ENCODE peak calls at places on chromosomes 11 and 22, in five cellular contexts. One of them, this sample, is unnamed.
A peak's percentile ranks its signal among the peaks of the same experiment; 100 is the strongest.

GRCh38 chr11:111307472-111308108 is 9.2 kb downstream of the POU2AF3 start:
- DNase-seq in lower lobe of right lung: no peak
- DNase-seq in GM13976: no peak
- DNase-seq in pancreas: no peak
- DNase-seq in B cell: no peak
- DNase-seq in this sample: no peak

GRCh38 chr22:37640591-37641250 is 1.3 kb downstream of the SH3BP1 start:
- DNase-seq in lower lobe of right lung: no peak
- DNase-seq in B cell: no peak
- DNase-seq in pancreas: no peak
- DNase-seq in GM13976: no peak
- DNase-seq in this sample: no peak

GRCh38 chr11:75576445-75577049 is 14.5 kb downstream of the SERPINH1 start:
- DNase-seq in lower lobe of right lung: peak; percentile 88
- DNase-seq in B cell: peak; percentile 84
- DNase-seq in GM13976: peak; percentile 70
- DNase-seq in pancreas: no peak
- DNase-seq in this sample: peak; percentile 68

GRCh38 chr11:78211565-78211964 is 22.8 kb downstream of the USP35 start:
- DNase-seq in lower lobe of right lung: no peak
- DNase-seq in GM13976: no peak
- DNase-seq in pancreas: no peak
- DNase-seq in B cell: no peak
- DNase-seq in this sample: no peak

GRCh38 chr11:68392822-68393221 is 67.7 kb upstream of the PPP6R3 start:
- DNase-seq in GM13976: no peak
- DNase-seq in B cell: no peak
- DNase-seq in pancreas: no peak
- DNase-seq in lower lobe of right lung: no peak
- DNase-seq in this sample: no peak

GRCh38 chr11:742571-743201 is 4.6 kb upstream of the TALDO1 start:
- DNase-seq in lower lobe of right lung: no peak
- DNase-seq in B cell: no peak
- DNase-seq in GM13976: no peak
- DNase-seq in pancreas: no peak
- DNase-seq in this sample: no peak

GRCh38 chr11:41996558-41996957 is 537.1 kb upstream of the LRRC4C start:
- DNase-seq in lower lobe of right lung: no peak
- DNase-seq in pancreas: no peak
- DNase-seq in B cell: no peak
- DNase-seq in GM13976: no peak
- DNase-seq in this sample: no peak

GRCh38 chr11:2881974-2882362 is 3.6 kb downstream of the CDKN1C start:
- DNase-seq in pancreas: peak; percentile 54
- DNase-seq in B cell: no peak
- DNase-seq in lower lobe of right lung: no peak
- DNase-seq in GM13976: no peak
- DNase-seq in this sample: no peak

GRCh38 chr11:1837171-1838076 is 1.4 kb upstream of the TNNI2 start:
- DNase-seq in pancreas: peak; percentile 82
- DNase-seq in B cell: peak; percentile 90
- DNase-seq in GM13976: peak; percentile 94
- DNase-seq in lower lobe of right lung: peak; percentile 74
- DNase-seq in this sample: peak; percentile 95

GRCh38 chr11:19953342-19953741 is 206.9 kb downstream of the DBX1 start:
- DNase-seq in lower lobe of right lung: no peak
- DNase-seq in GM13976: no peak
- DNase-seq in pancreas: no peak
- DNase-seq in B cell: no peak
- DNase-seq in this sample: no peak

GRCh38 chr22:50517495-50518260 is 7.7 kb downstream of the SCO2 start:
- DNase-seq in GM13976: no peak
- DNase-seq in B cell: no peak
- DNase-seq in lower lobe of right lung: no peak
- DNase-seq in pancreas: no peak
- DNase-seq in this sample: no peak

GRCh38 chr11:134481135-134481534 is 69.1 kb upstream of the B3GAT1 start:
- DNase-seq in lower lobe of right lung: no peak
- DNase-seq in B cell: no peak
- DNase-seq in GM13976: no peak
- DNase-seq in pancreas: no peak
- DNase-seq in this sample: no peak

GRCh38 chr22:36409911-36410756 is 22.4 kb upstream of the MYH9 start:
- DNase-seq in B cell: peak; percentile 80
- DNase-seq in lower lobe of right lung: peak; percentile 96
- DNase-seq in pancreas: peak; percentile 92
- DNase-seq in GM13976: peak; percentile 84
- DNase-seq in this sample: peak; percentile 74
- TF ChIP-seq CTCF in B cell: no peak
- TF ChIP-seq CTCF in lower lobe of right lung: no peak
- TF ChIP-seq CTCF in pancreas: peak; percentile 33
- TF ChIP-seq CTCF in GM13976: no peak
- TF ChIP-seq CTCF in this sample: no peak

DNA sequence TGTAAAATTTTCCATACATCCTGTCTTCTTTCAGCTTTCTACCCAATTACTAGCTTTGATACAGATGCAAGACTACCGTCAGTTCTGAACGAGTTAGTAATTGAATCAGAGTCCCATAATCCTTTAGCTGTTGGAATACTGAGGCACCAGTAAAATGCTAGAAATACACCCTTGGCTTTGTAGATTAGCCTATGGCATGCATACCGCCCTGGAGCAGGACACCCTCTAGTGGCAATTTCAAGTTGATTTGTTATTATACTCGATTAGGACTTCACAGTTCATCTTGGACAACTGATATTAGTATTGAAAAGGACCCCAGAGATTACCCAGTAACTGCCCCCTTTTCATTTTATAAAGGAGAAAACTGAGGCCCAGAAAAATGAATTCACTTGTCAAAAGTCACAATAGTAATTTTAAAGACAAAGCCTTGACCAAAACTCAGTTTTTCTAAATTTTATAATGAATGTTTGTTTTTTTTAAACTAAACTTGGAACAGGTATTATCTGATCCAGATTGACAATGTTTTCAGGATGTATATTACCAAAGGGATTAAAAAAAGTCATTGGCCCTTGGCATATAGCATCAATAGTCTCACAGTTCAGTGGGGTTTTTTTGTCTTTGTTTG is 72.6 kb downstream of the HIPK3 start:
- DNase-seq in GM13976: peak; percentile 38
- DNase-seq in lower lobe of right lung: no peak
- DNase-seq in pancreas: no peak
- DNase-seq in B cell: peak; percentile 61
- DNase-seq in this sample: peak; percentile 38
- TF ChIP-seq CTCF in GM13976: peak; percentile 32
- TF ChIP-seq CTCF in lower lobe of right lung: peak; percentile 53
- TF ChIP-seq CTCF in pancreas: peak; percentile 37
- TF ChIP-seq CTCF in B cell: peak; percentile 81
- TF ChIP-seq CTCF in this sample: peak; percentile 44

GRCh38 chr11:65329944-65330403 is 3.7 kb upstream of the DPF2 start:
- DNase-seq in pancreas: peak; percentile 76
- DNase-seq in lower lobe of right lung: peak; percentile 76
- DNase-seq in GM13976: peak; percentile 72
- DNase-seq in B cell: peak; percentile 91
- DNase-seq in this sample: peak; percentile 81
- TF ChIP-seq CTCF in pancreas: peak; percentile 78
- TF ChIP-seq CTCF in lower lobe of right lung: peak; percentile 84
- TF ChIP-seq CTCF in GM13976: peak; percentile 61
- TF ChIP-seq CTCF in B cell: peak; percentile 86
- TF ChIP-seq CTCF in this sample: peak; percentile 64

DNA sequence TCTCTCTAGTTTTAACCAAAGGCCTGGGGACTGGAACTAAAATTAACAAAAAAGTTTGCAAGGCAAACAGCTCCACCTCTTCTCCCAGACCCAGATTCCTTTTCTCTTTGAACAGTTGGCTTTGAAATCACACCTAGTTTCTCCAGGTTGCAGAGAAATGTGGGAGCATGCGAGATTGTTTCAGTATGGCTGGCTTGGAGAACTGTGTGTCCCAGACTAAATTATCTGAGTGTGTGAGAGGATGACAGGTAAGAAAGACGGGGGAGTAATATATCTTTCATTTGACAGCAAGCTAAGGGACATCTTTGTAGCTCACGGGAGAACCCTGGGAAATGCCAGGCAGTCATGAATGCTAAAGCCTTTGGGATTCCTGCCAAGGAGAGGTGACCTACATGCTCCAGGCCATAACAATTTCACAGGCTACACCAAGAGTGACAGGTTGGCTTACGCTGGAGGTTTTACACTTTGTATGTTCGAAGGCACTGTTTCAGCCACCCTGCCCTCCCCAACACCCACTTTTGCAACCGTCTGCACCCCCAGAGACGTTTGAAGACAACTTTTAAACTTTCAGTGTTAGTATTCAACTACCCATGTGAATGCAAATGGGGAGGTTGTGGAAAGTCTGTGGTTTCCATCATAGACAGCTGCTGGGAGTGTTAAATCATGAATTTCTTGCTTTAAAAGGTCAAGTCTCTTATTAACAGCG is 109.3 kb upstream of the SNX19 start:
- DNase-seq in pancreas: no peak
- DNase-seq in GM13976: no peak
- DNase-seq in lower lobe of right lung: no peak
- DNase-seq in B cell: no peak
- DNase-seq in this sample: peak; percentile 13
- TF ChIP-seq CTCF in pancreas: no peak
- TF ChIP-seq CTCF in GM13976: no peak
- TF ChIP-seq CTCF in lower lobe of right lung: no peak
- TF ChIP-seq CTCF in B cell: no peak
- TF ChIP-seq CTCF in this sample: no peak

GRCh38 chr22:41366323-41367014 is 15.3 kb upstream of the TEF start:
- DNase-seq in lower lobe of right lung: no peak
- DNase-seq in B cell: no peak
- DNase-seq in pancreas: no peak
- DNase-seq in GM13976: no peak
- DNase-seq in this sample: no peak

GRCh38 chr22:41368543-41368817 is 13.3 kb upstream of the TEF start:
- DNase-seq in lower lobe of right lung: no peak
- DNase-seq in B cell: no peak
- DNase-seq in GM13976: no peak
- DNase-seq in pancreas: no peak
- DNase-seq in this sample: no peak

GRCh38 chr22:41367680-41368542 is 13.8 kb upstream of the TEF start:
- DNase-seq in B cell: no peak
- DNase-seq in GM13976: no peak
- DNase-seq in lower lobe of right lung: peak; percentile 80
- DNase-seq in pancreas: peak; percentile 69
- DNase-seq in this sample: no peak

GRCh38 chr22:41365425-41365824 is 16.3 kb upstream of the TEF start:
- DNase-seq in GM13976: no peak
- DNase-seq in B cell: no peak
- DNase-seq in pancreas: no peak
- DNase-seq in lower lobe of right lung: no peak
- DNase-seq in this sample: no peak

GRCh38 chr22:41367039-41367679 is 14.6 kb upstream of the TEF start:
- DNase-seq in GM13976: peak; percentile 59
- DNase-seq in lower lobe of right lung: peak; percentile 97
- DNase-seq in B cell: no peak
- DNase-seq in pancreas: peak; percentile 100
- DNase-seq in this sample: no peak
- TF ChIP-seq CTCF in GM13976: no peak
- TF ChIP-seq CTCF in lower lobe of right lung: peak; percentile 39
- TF ChIP-seq CTCF in B cell: no peak
- TF ChIP-seq CTCF in pancreas: no peak
- TF ChIP-seq CTCF in this sample: no peak

DNA sequence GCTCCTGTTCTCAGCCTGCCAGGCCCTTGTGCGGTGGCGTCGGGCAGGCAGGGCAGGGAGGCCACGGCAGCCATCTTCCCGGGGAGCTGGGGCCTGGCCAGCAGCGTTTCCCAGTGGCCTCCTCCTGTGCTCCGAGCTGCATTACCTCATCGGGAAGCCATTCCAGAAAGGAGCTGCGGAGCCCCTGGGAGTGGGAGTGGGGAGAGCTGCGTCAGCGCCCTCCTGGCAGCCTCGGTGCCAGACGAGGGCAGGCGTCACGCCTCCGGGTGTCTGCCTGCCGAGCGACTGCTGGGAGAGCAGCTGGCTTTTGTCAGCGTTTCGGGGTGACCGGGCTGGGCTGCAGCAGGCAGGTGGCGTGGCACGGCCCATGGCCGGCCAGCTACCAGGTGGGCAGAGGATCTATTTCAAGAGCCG is 30.9 kb upstream of the WNT7B start:
- DNase-seq in pancreas: peak; percentile 69
- DNase-seq in lower lobe of right lung: peak; percentile 69
- DNase-seq in GM13976: no peak
- DNase-seq in B cell: no peak
- DNase-seq in this sample: no peak
- TF ChIP-seq CTCF in pancreas: no peak
- TF ChIP-seq CTCF in lower lobe of right lung: no peak
- TF ChIP-seq CTCF in GM13976: no peak
- TF ChIP-seq CTCF in B cell: no peak
- TF ChIP-seq CTCF in this sample: no peak

DNA sequence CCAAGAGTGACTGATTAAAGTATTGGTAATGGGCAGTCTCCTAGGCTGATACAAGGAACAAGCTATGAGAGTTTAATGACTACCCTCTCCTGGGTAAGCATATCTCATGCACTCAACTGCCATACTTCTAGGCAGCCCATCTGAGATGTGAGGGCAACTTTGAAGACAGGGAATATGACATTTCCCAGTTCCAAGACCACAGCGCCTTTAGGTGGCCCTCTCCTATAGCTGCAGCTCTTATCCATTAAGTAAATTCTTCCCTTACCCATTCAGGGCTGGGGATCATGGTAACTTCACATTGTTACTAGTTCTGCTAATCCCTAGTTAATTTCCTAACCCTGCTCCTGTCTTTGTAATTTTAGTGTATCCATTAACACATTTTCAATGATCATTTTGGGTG is 157.3 kb upstream of the CTSC start:
- DNase-seq in pancreas: no peak
- DNase-seq in GM13976: no peak
- DNase-seq in B cell: no peak
- DNase-seq in lower lobe of right lung: no peak
- DNase-seq in this sample: no peak
- TF ChIP-seq CTCF in pancreas: no peak
- TF ChIP-seq CTCF in GM13976: no peak
- TF ChIP-seq CTCF in B cell: no peak
- TF ChIP-seq CTCF in lower lobe of right lung: no peak
- TF ChIP-seq CTCF in this sample: no peak

GRCh38 chr22:43008921-43009320 is 6.0 kb downstream of the PACSIN2 start:
- DNase-seq in B cell: no peak
- DNase-seq in lower lobe of right lung: peak; percentile 19
- DNase-seq in pancreas: no peak
- DNase-seq in GM13976: no peak
- DNase-seq in this sample: no peak
- TF ChIP-seq CTCF in B cell: no peak
- TF ChIP-seq CTCF in lower lobe of right lung: no peak
- TF ChIP-seq CTCF in pancreas: no peak
- TF ChIP-seq CTCF in GM13976: no peak
- TF ChIP-seq CTCF in this sample: no peak

GRCh38 chr11:121385693-121386092 is 66.4 kb upstream of the SORL1 start:
- DNase-seq in pancreas: no peak
- DNase-seq in B cell: no peak
- DNase-seq in lower lobe of right lung: no peak
- DNase-seq in GM13976: no peak
- DNase-seq in this sample: no peak

GRCh38 chr11:121394785-121395184 is 57.3 kb upstream of the SORL1 start:
- DNase-seq in B cell: no peak
- DNase-seq in GM13976: no peak
- DNase-seq in lower lobe of right lung: no peak
- DNase-seq in pancreas: no peak
- DNase-seq in this sample: no peak

GRCh38 chr11:121391914-121392313 is 60.2 kb upstream of the SORL1 start:
- DNase-seq in B cell: no peak
- DNase-seq in lower lobe of right lung: peak; percentile 52
- DNase-seq in pancreas: no peak
- DNase-seq in GM13976: no peak
- DNase-seq in this sample: no peak

GRCh38 chr11:121393855-121394254 is 58.3 kb upstream of the SORL1 start:
- DNase-seq in lower lobe of right lung: no peak
- DNase-seq in pancreas: no peak
- DNase-seq in B cell: no peak
- DNase-seq in GM13976: no peak
- DNase-seq in this sample: no peak

GRCh38 chr11:121389651-121390050 is 62.5 kb upstream of the SORL1 start:
- DNase-seq in GM13976: no peak
- DNase-seq in B cell: no peak
- DNase-seq in pancreas: no peak
- DNase-seq in lower lobe of right lung: no peak
- DNase-seq in this sample: no peak
- TF ChIP-seq CTCF in GM13976: no peak
- TF ChIP-seq CTCF in B cell: no peak
- TF ChIP-seq CTCF in pancreas: no peak
- TF ChIP-seq CTCF in lower lobe of right lung: no peak
- TF ChIP-seq CTCF in this sample: no peak

This sample was measured in GM20000.